ENCODE peak calls at places on chromosomes 13 and 19, in ten cellular contexts. E is tibial nerve, I is transverse colon, F is SK-N-SH, Q is stomach, U is upper lobe of left lung, A is K562, T is ovary, G is H1, R is A549. H is an unnamed sample.

GRCh38 chr13:96229356-96229755 is 139.4 kb downstream of the HS6ST3 start:
- DNase-seq in E (no peak), I (no peak), F (peak; percentile 3), Q (no peak), U (no peak), A (peak; percentile 28), T (no peak), G (peak; percentile 17), R (no peak), H (no peak)

GRCh38 chr19:39398297-39398864 is 7.2 kb downstream of the MED29 start:
- DNase-seq in E (peak; percentile 72), I (peak; percentile 89), F (no peak), Q (peak; percentile 73), U (peak; percentile 89), A (peak; percentile 77), T (peak; percentile 48), G (no peak), R (peak; percentile 84), H (peak; percentile 92)

GRCh38 chr19:16386619-16387240 is 62.1 kb downstream of the KLF2 start:
- DNase-seq in E (peak; percentile 69), I (no peak), F (peak; percentile 75), Q (peak; percentile 50), U (peak; percentile 23), A (peak; percentile 60), T (peak; percentile 47), G (peak; percentile 25), R (peak; percentile 35), H (no peak)

GRCh38 chr13:32889986-32890565 is 126.1 kb upstream of the KL start:
- DNase-seq in E (no peak), I (no peak), F (no peak), Q (no peak), U (no peak), A (no peak), T (no peak), G (no peak), R (no peak), H (no peak)

GRCh38 chr13:95191821-95192220 is 109.4 kb downstream of the ABCC4 start:
- DNase-seq in E (peak; percentile 63), I (peak; percentile 83), F (peak; percentile 77), Q (peak; percentile 73), U (peak; percentile 85), A (peak; percentile 82), T (peak; percentile 78), G (peak; percentile 75), R (peak; percentile 31), H (no peak)

GRCh38 chr19:48698046-48698445 is 2.3 kb downstream of the FUT2 start:
- DNase-seq in E (no peak), I (peak; percentile 68), F (no peak), Q (peak; percentile 87), U (peak; percentile 61), A (peak; percentile 79), T (no peak), G (no peak), R (no peak), H (no peak)

GRCh38 chr13:90238433-90238832 is 1109.1 kb upstream of the MIR17HG start:
- DNase-seq in E (no peak), I (no peak), F (no peak), Q (no peak), U (no peak), A (no peak), T (no peak), G (no peak), R (no peak), H (no peak)

GRCh38 chr13:70856706-70857105 is 748.5 kb upstream of the KLHL1 start:
- DNase-seq in E (no peak), I (peak; percentile 44), F (no peak), Q (no peak), U (no peak), A (no peak), T (no peak), G (no peak), R (no peak), H (no peak)

GRCh38 chr13:23673354-23673753 is 103.1 kb downstream of the TNFRSF19 start:
- DNase-seq in E (no peak), I (no peak), F (no peak), Q (no peak), U (no peak), A (no peak), T (no peak), G (no peak), R (no peak), H (no peak)

GRCh38 chr13:113926951-113927660 is 46.8 kb downstream of the C13orf46 start:
- DNase-seq in E (no peak), I (no peak), F (peak; percentile 66), Q (peak; percentile 23), U (peak; percentile 20), A (no peak), T (no peak), G (no peak), R (no peak), H (peak; percentile 61)

GRCh38 chr13:44703371-44703770 is 127.2 kb upstream of the TSC22D1 start:
- DNase-seq in E (no peak), I (no peak), F (no peak), Q (no peak), U (no peak), A (no peak), T (no peak), G (no peak), R (no peak), H (no peak)

GRCh38 chr13:76816394-76816793 is 69.8 kb downstream of the KCTD12 start:
- DNase-seq in E (no peak), I (no peak), F (no peak), Q (no peak), U (no peak), A (no peak), T (no peak), G (no peak), R (no peak), H (no peak)

GRCh38 chr19:17027428-17027816 is 812 bp upstream of the CPAMD8 start:
- DNase-seq in E (no peak), I (no peak), F (no peak), Q (no peak), U (no peak), A (no peak), T (no peak), G (no peak), R (no peak), H (no peak)

GRCh38 chr13:77213644-77214043 is 113.2 kb downstream of the MYCBP2 start:
- DNase-seq in E (no peak), I (no peak), F (no peak), Q (no peak), U (no peak), A (peak; percentile 9), T (no peak), G (no peak), R (no peak), H (no peak)

GRCh38 chr19:31350033-31350692 is 927 bp upstream of the TSHZ3 start:
- DNase-seq in E (no peak), I (no peak), F (peak; percentile 81), Q (no peak), U (no peak), A (no peak), T (peak; percentile 76), G (no peak), R (no peak), H (no peak)

GRCh38 chr19:10918359-10918758 is 10.1 kb downstream of the YIPF2 start:
- DNase-seq in E (no peak), I (no peak), F (no peak), Q (no peak), U (no peak), A (no peak), T (no peak), G (no peak), R (no peak), H (no peak)

DNA sequence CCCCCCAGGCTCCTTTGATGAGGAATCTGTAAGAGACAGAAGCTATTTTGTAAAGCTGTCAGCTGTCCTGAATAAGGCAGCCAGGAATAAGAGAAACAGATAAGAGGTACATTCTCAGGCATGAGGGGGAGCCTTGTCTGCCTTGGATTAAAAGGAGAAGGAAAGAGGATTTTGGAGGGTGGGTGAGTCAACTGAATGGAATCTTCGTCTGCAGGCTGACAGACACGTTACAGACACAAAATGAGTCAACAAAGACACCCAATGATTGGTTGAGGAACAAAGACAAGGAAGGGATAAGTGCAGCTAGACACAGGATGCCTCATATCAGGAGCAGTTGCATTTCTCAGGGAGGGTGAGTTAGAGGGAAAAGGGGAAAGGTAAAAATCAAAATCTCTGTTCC is 162.5 kb downstream of the OLFM4 start:
- DNase-seq in E (no peak), I (no peak), F (no peak), Q (no peak), U (no peak), A (no peak), T (no peak), G (peak; percentile 51), R (no peak), H (no peak)
- TF ChIP-seq EP300 in E (no peak), I (no peak), F (no peak), Q (no peak), U (no peak), A (no peak), T (no peak), G (no peak), R (no peak), H (no peak)

GRCh38 chr19:13004273-13004672 is 9.0 kb downstream of the NFIX start:
- DNase-seq in E (no peak), I (peak; percentile 66), F (no peak), Q (peak; percentile 72), U (peak; percentile 62), A (no peak), T (no peak), G (no peak), R (no peak), H (peak; percentile 74)
- H3K27ac ChIP-seq in E (no peak overlapping the region), I (peak overlapping the region; percentile 90), F (no peak overlapping the region), Q (peak overlapping the region; percentile 94), U (peak overlapping the region; percentile 58), A (no peak overlapping the region), T (no peak overlapping the region), G (no peak overlapping the region), R (no peak overlapping the region), H (peak overlapping the region; percentile 97)

DNA sequence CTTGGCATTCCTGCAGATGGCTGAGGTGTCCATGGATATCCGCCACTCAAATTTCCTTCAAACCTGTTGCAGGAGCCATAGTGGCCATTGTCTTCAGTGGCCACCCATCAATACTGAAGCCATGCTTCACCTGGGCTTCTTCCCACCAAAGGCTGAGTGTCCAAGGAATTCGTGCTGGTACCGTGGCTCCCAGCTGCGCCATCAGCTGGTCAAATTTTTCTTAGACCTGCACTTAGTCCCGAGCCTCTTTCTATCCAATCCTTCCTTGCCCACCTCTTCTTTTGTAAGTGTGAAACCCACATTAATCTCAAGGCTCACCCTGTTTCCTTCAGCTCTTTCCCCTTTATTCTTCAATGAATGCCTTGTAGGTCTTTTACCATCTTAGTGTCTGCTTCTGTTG is 152.1 kb downstream of the PCDH9 start:
- DNase-seq in E (no peak), I (no peak), F (no peak), Q (no peak), U (no peak), A (no peak), T (no peak), G (no peak), R (no peak), H (no peak)
- TF ChIP-seq EP300 in E (no peak), I (no peak), F (no peak), Q (no peak), U (no peak), A (no peak), T (no peak), G (no peak), R (no peak), H (no peak)

DNA sequence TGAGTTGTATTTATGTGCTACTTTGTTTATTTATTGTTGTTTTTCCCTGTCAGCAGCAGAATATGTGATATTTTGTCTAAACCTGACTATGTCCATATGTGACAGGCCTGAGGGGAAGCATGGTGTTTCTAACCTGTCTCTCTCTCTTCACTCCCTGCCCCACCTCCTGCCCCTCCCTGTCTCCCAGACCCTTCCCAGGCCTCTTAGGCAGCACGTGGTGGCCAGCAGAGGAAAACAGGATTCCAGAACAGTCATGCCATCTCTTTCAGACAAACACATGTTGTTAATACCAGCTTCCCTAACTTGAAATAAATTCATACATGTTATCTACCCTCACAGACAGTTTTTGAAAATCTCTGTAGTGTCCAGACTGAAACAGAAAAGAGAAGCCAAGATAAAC is 31.0 kb upstream of the ATP11A start:
- DNase-seq in E (no peak), I (no peak), F (no peak), Q (no peak), U (no peak), A (no peak), T (no peak), G (no peak), R (no peak), H (no peak)
- H3K27ac ChIP-seq in E (no peak overlapping the region), I (no peak overlapping the region), F (no peak overlapping the region), Q (no peak overlapping the region), U (no peak overlapping the region), A (no peak overlapping the region), T (no peak overlapping the region), G (no peak overlapping the region), R (no peak overlapping the region), H (no peak overlapping the region)